ENCODE peak calls at places on chromosome 1, in ten cellular contexts. H, L, I, Z, K, R, D, V, A and T are unnamed samples.

GRCh38 chr1:212608956-212609700 is 567 bp downstream of the ATF3 start:
- DNase-seq in L (no peak), I (no peak), D (peak; percentile 53), K (peak; percentile 52), R (peak; percentile 33), V (no peak), H (peak; percentile 53), Z (peak; percentile 36), A (peak; percentile 35), T (peak; percentile 60)

GRCh38 chr1:244207935-244208244 is 156.8 kb downstream of the ZBTB18 start:
- DNase-seq in V (no peak), I (no peak), Z (no peak), R (no peak), K (no peak), D (peak; percentile 28), L (no peak), A (no peak), H (no peak), T (no peak)

GRCh38 chr1:114455102-114455785 is 55.8 kb downstream of the TRIM33 start:
- DNase-seq in R (no peak), Z (no peak), L (no peak), D (peak; percentile 13), I (no peak), H (no peak), K (no peak), V (no peak), A (peak; percentile 20), T (no peak)

GRCh38 chr1:204326891-204327290 is 32.8 kb downstream of the PLEKHA6 start:
- DNase-seq in R (no peak), A (peak; percentile 85), Z (no peak), H (no peak), I (no peak), V (no peak), D (peak; percentile 42), K (no peak), L (no peak), T (no peak)

GRCh38 chr1:240906477-240906876 is 294.5 kb upstream of the GREM2 start:
- DNase-seq in Z (no peak), H (no peak), R (no peak), A (no peak), V (no peak), K (no peak), D (peak; percentile 9), I (no peak), L (no peak), T (no peak)

GRCh38 chr1:29859126-29859525 is 622.8 kb downstream of the PTPRU start:
- DNase-seq in Z (no peak), K (no peak), L (no peak), H (no peak), V (no peak), D (no peak), I (no peak), R (no peak), A (no peak), T (no peak)

GRCh38 chr1:242198421-242198820 is 199.5 kb upstream of the MAP1LC3C start:
- DNase-seq in L (no peak), D (no peak), R (no peak), I (no peak), K (no peak), Z (no peak), H (no peak), A (no peak), V (no peak), T (no peak)

GRCh38 chr1:24323281-24323680 is 4.1 kb downstream of the GRHL3 start:
- DNase-seq in Z (no peak), I (no peak), A (no peak), K (no peak), R (no peak), H (no peak), D (no peak), V (no peak), L (no peak), T (no peak)

GRCh38 chr1:247401310-247402098 is 14.5 kb upstream of the NLRP3 start:
- DNase-seq in L (no peak), K (no peak), I (no peak), V (no peak), Z (no peak), R (no peak), D (no peak), H (no peak), A (peak; percentile 7), T (no peak)

GRCh38 chr1:9680828-9681227 is 29.3 kb downstream of the PIK3CD start:
- DNase-seq in L (no peak), A (no peak), R (no peak), I (no peak), Z (no peak), K (no peak), V (no peak), H (no peak), D (no peak), T (no peak)